ENCODE peak calls at places on chromosomes 12 and 14, in six cellular contexts. Y, A, J, X, C and K are unnamed samples.

GRCh38 chr14:59342516-59343484 is 122.4 kb downstream of the GPR135 start:
- DNase-seq in Y (no peak), A (no peak), J (peak), X (no peak), C (no peak), K (no peak)

GRCh38 chr14:31543969-31544799 is 17.0 kb upstream of the NUBPL start:
- DNase-seq in Y (no peak), A (peak), J (peak), X (no peak), C (no peak), K (no peak)

GRCh38 chr12:57940052-57940914 is 1.1 kb upstream of the ATP23 start:
- DNase-seq in Y (no peak), A (peak), J (no peak), X (no peak), C (no peak), K (no peak)

GRCh38 chr14:89489796-89490506 is 72.9 kb upstream of the FOXN3 start:
- DNase-seq in Y (no peak), A (no peak), J (no peak), X (no peak), C (no peak), K (no peak)

GRCh38 chr14:53670701-53671100 is 285.9 kb downstream of the BMP4 start:
- DNase-seq in Y (no peak), A (no peak), J (no peak), X (peak), C (peak), K (peak)

GRCh38 chr14:96592591-96593388 is 90.6 kb downstream of the PAPOLA start:
- DNase-seq in Y (no peak), A (peak), J (peak), X (no peak), C (no peak), K (peak)

GRCh38 chr14:64760146-64760755 is 56.0 kb downstream of the PLEKHG3 start:
- DNase-seq in Y (no peak), A (peak), J (peak), X (no peak), C (no peak), K (no peak)

GRCh38 chr12:6228535-6229223 is 28.5 kb downstream of the CD9 start:
- DNase-seq in Y (no peak), A (no peak), J (no peak), X (no peak), C (no peak), K (no peak)

GRCh38 chr12:13028825-13029570 is 15.2 kb upstream of the FAM234B start:
- DNase-seq in Y (no peak), A (no peak), J (peak), X (no peak), C (no peak), K (no peak)

GRCh38 chr12:102396276-102396675 is 84.1 kb downstream of the IGF1 start:
- DNase-seq in Y (no peak), A (no peak), J (no peak), X (no peak), C (no peak), K (no peak)

GRCh38 chr12:126430921-126431320 is 1365.7 kb downstream of the AACS start:
- DNase-seq in Y (no peak), A (no peak), J (no peak), X (no peak), C (no peak), K (no peak)

GRCh38 chr14:87113286-87113685 is 879.7 kb downstream of the GALC start:
- DNase-seq in Y (no peak), A (peak), J (no peak), X (no peak), C (no peak), K (no peak)

GRCh38 chr12:82873951-82874350 is 187.2 kb downstream of the TMTC2 start:
- DNase-seq in Y (no peak), A (no peak), J (no peak), X (no peak), C (no peak), K (no peak)